ENCODE peak calls at places on chromosomes 4 and X, in ten cellular contexts. One of them, this sample, is unnamed. For H3K27me3 and H3K4me1, the result is how much of the 10 kb centered on the place peaks cover.

GRCh38 chr4:109434793-109435080 is 1.1 kb downstream of the SEC24B start:
- DNase-seq in stomach: no peak
- DNase-seq in tibial nerve: no peak
- DNase-seq in GM23248: peak
- DNase-seq in CD8-positive, alpha-beta memory T cell: no peak
- DNase-seq in Peyer's patch: no peak
- DNase-seq in ovary: no peak
- DNase-seq in testis: no peak
- DNase-seq in fibroblast of lung: no peak
- DNase-seq in tibial artery: no peak
- DNase-seq in this sample: no peak

GRCh38 chr4:43587746-43588145 is 695.2 kb downstream of the GRXCR1 start:
- DNase-seq in fibroblast of lung: no peak
- DNase-seq in Peyer's patch: no peak
- DNase-seq in ovary: no peak
- DNase-seq in tibial nerve: no peak
- DNase-seq in GM23248: no peak
- DNase-seq in stomach: no peak
- DNase-seq in testis: no peak
- DNase-seq in tibial artery: no peak
- DNase-seq in CD8-positive, alpha-beta memory T cell: no peak
- DNase-seq in this sample: no peak

GRCh38 chr4:7699040-7699439 is 240.6 kb downstream of the AFAP1 start:
- DNase-seq in fibroblast of lung: peak
- DNase-seq in testis: peak
- DNase-seq in Peyer's patch: no peak
- DNase-seq in ovary: peak
- DNase-seq in tibial artery: peak
- DNase-seq in stomach: no peak
- DNase-seq in GM23248: peak
- DNase-seq in tibial nerve: no peak
- DNase-seq in CD8-positive, alpha-beta memory T cell: no peak
- DNase-seq in this sample: no peak

GRCh38 chr4:45578874-45579273 is 545.0 kb downstream of the GABRG1 start:
- DNase-seq in ovary: no peak
- DNase-seq in tibial nerve: no peak
- DNase-seq in tibial artery: no peak
- DNase-seq in stomach: no peak
- DNase-seq in GM23248: no peak
- DNase-seq in CD8-positive, alpha-beta memory T cell: no peak
- DNase-seq in Peyer's patch: no peak
- DNase-seq in testis: no peak
- DNase-seq in fibroblast of lung: no peak
- DNase-seq in this sample: no peak

GRCh38 chrX:131729295-131729694 is 185.4 kb downstream of the OR13H1 start:
- DNase-seq in Peyer's patch: peak
- DNase-seq in GM23248: no peak
- DNase-seq in fibroblast of lung: no peak
- DNase-seq in stomach: peak
- DNase-seq in tibial nerve: no peak
- DNase-seq in CD8-positive, alpha-beta memory T cell: peak
- DNase-seq in ovary: peak
- DNase-seq in testis: peak
- DNase-seq in tibial artery: no peak
- DNase-seq in this sample: peak

GRCh38 chrX:2710496-2710895 is 19.4 kb downstream of the CD99 start:
- DNase-seq in testis: no peak
- DNase-seq in stomach: no peak
- DNase-seq in Peyer's patch: no peak
- DNase-seq in ovary: no peak
- DNase-seq in tibial artery: no peak
- DNase-seq in GM23248: peak
- DNase-seq in tibial nerve: no peak
- DNase-seq in CD8-positive, alpha-beta memory T cell: no peak
- DNase-seq in fibroblast of lung: no peak
- DNase-seq in this sample: no peak

GRCh38 chr4:145099653-145100052 is 1.5 kb downstream of the ABCE1 start:
- DNase-seq in tibial nerve: no peak
- DNase-seq in tibial artery: no peak
- DNase-seq in stomach: no peak
- DNase-seq in GM23248: peak
- DNase-seq in Peyer's patch: no peak
- DNase-seq in CD8-positive, alpha-beta memory T cell: no peak
- DNase-seq in fibroblast of lung: peak
- DNase-seq in testis: no peak
- DNase-seq in ovary: no peak
- DNase-seq in this sample: no peak

GRCh38 chr4:94814237-94814636 is 56.5 kb downstream of the BMPR1B start:
- DNase-seq in fibroblast of lung: peak
- DNase-seq in tibial nerve: no peak
- DNase-seq in testis: no peak
- DNase-seq in CD8-positive, alpha-beta memory T cell: no peak
- DNase-seq in ovary: no peak
- DNase-seq in stomach: no peak
- DNase-seq in Peyer's patch: no peak
- DNase-seq in tibial artery: no peak
- DNase-seq in GM23248: no peak
- DNase-seq in this sample: no peak

GRCh38 chrX:103254171-103254824 is 657 bp downstream of the TCEAL8 start:
- DNase-seq in tibial artery: peak
- DNase-seq in GM23248: peak
- DNase-seq in tibial nerve: peak
- DNase-seq in Peyer's patch: peak
- DNase-seq in testis: peak
- DNase-seq in ovary: peak
- DNase-seq in fibroblast of lung: peak
- DNase-seq in CD8-positive, alpha-beta memory T cell: peak
- DNase-seq in stomach: peak
- DNase-seq in this sample: no peak

GRCh38 chrX:2635366-2635765 is 55.7 kb upstream of the CD99 start:
- DNase-seq in tibial nerve: no peak
- DNase-seq in testis: no peak
- DNase-seq in stomach: no peak
- DNase-seq in GM23248: peak
- DNase-seq in CD8-positive, alpha-beta memory T cell: no peak
- DNase-seq in tibial artery: no peak
- DNase-seq in ovary: no peak
- DNase-seq in fibroblast of lung: no peak
- DNase-seq in Peyer's patch: no peak
- DNase-seq in this sample: no peak

GRCh38 chrX:37060999-37061398 is 52.8 kb downstream of the FAM47C start:
- DNase-seq in testis: no peak
- DNase-seq in Peyer's patch: no peak
- DNase-seq in tibial artery: no peak
- DNase-seq in fibroblast of lung: peak
- DNase-seq in GM23248: peak
- DNase-seq in CD8-positive, alpha-beta memory T cell: no peak
- DNase-seq in tibial nerve: no peak
- DNase-seq in stomach: no peak
- DNase-seq in ovary: no peak
- DNase-seq in this sample: no peak

GRCh38 chr4:121827851-121828250 is 4.2 kb upstream of the CCNA2 start:
- DNase-seq in ovary: no peak
- DNase-seq in fibroblast of lung: peak
- DNase-seq in testis: no peak
- DNase-seq in tibial nerve: no peak
- DNase-seq in CD8-positive, alpha-beta memory T cell: no peak
- DNase-seq in GM23248: peak
- DNase-seq in stomach: no peak
- DNase-seq in tibial artery: no peak
- DNase-seq in Peyer's patch: no peak
- DNase-seq in this sample: no peak

GRCh38 chrX:35285289-35285962 is 342.8 kb downstream of the FAM47B start:
- DNase-seq in tibial artery: no peak
- DNase-seq in ovary: no peak
- DNase-seq in CD8-positive, alpha-beta memory T cell: no peak
- DNase-seq in Peyer's patch: no peak
- DNase-seq in tibial nerve: no peak
- DNase-seq in fibroblast of lung: no peak
- DNase-seq in testis: no peak
- DNase-seq in GM23248: no peak
- DNase-seq in stomach: no peak
- DNase-seq in this sample: no peak

GRCh38 chr4:3045500-3045850 is 28.9 kb downstream of the HTT-AS start:
- DNase-seq in stomach: peak
- DNase-seq in tibial artery: peak
- DNase-seq in GM23248: peak
- DNase-seq in ovary: no peak
- DNase-seq in fibroblast of lung: peak
- DNase-seq in testis: no peak
- DNase-seq in tibial nerve: no peak
- DNase-seq in CD8-positive, alpha-beta memory T cell: peak
- DNase-seq in Peyer's patch: peak
- DNase-seq in this sample: peak

GRCh38 chr4:1410491-1411325 is 4.5 kb upstream of the NKX1-1 start:
- DNase-seq in tibial artery: no peak
- DNase-seq in tibial nerve: no peak
- DNase-seq in stomach: peak
- DNase-seq in ovary: peak
- DNase-seq in Peyer's patch: peak
- DNase-seq in CD8-positive, alpha-beta memory T cell: peak
- DNase-seq in fibroblast of lung: peak
- DNase-seq in GM23248: peak
- DNase-seq in testis: peak
- DNase-seq in this sample: no peak
- H3K27me3 ChIP-seq in tibial artery: under half
- H3K27me3 ChIP-seq in tibial nerve: half or more
- H3K27me3 ChIP-seq in stomach: half or more
- H3K27me3 ChIP-seq in ovary: under half
- H3K27me3 ChIP-seq in Peyer's patch: half or more
- H3K27me3 ChIP-seq in CD8-positive, alpha-beta memory T cell: under half
- H3K27me3 ChIP-seq in fibroblast of lung: under half
- H3K27me3 ChIP-seq in GM23248: under half
- H3K27me3 ChIP-seq in testis: under half
- H3K27me3 ChIP-seq in this sample: half or more

DNA sequence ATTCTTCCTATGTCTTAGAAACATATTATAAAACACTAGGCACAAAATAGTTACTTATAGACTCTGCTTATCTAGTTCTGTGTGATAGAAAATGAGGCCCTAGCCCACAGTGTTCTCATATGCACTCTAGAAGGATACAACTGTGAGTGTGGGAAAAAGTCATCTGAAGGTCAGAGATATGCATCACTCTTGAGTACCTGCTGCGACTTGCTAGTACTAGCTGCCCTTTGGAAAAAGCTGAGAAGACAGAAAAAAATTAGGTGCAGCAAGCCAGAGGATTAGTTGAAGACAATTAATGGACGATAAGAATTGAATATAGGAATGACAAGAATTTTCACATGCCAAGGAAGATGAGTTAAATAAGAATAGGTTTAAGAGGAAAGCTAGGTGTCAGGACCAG is 61.3 kb downstream of the MTHFD2L start:
- DNase-seq in tibial nerve: no peak
- DNase-seq in Peyer's patch: no peak
- DNase-seq in GM23248: no peak
- DNase-seq in ovary: no peak
- DNase-seq in fibroblast of lung: no peak
- DNase-seq in testis: no peak
- DNase-seq in tibial artery: no peak
- DNase-seq in CD8-positive, alpha-beta memory T cell: no peak
- DNase-seq in stomach: no peak
- DNase-seq in this sample: no peak
- H3K4me1 ChIP-seq in tibial nerve: under half
- H3K4me1 ChIP-seq in Peyer's patch: under half
- H3K4me1 ChIP-seq in GM23248: under half
- H3K4me1 ChIP-seq in ovary: under half
- H3K4me1 ChIP-seq in fibroblast of lung: under half
- H3K4me1 ChIP-seq in testis: under half
- H3K4me1 ChIP-seq in tibial artery: under half
- H3K4me1 ChIP-seq in CD8-positive, alpha-beta memory T cell: under half
- H3K4me1 ChIP-seq in stomach: under half
- H3K4me1 ChIP-seq in this sample: under half

DNA sequence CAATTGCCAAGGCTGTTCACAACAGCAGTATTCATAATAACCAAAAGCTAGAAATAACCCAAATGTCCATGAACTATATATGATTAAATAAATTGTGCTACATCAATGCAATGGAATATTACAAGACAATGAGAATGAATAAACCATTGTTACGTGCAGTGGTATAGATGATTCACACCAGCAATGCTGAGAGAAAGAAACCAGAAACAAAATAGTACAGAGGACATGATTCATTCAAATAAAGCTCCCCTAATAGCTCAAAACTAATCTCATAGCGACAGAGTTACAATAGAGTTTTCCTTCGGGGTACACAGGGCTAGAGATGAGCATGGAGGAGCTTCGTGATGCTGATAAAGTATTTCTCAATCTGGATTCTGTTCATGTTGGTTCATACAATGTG is 148.1 kb upstream of the SPANXN1 start:
- DNase-seq in CD8-positive, alpha-beta memory T cell: no peak
- DNase-seq in testis: no peak
- DNase-seq in tibial nerve: no peak
- DNase-seq in ovary: no peak
- DNase-seq in tibial artery: no peak
- DNase-seq in Peyer's patch: no peak
- DNase-seq in fibroblast of lung: no peak
- DNase-seq in GM23248: no peak
- DNase-seq in stomach: no peak
- DNase-seq in this sample: no peak
- H3K27me3 ChIP-seq in CD8-positive, alpha-beta memory T cell: under half
- H3K27me3 ChIP-seq in testis: under half
- H3K27me3 ChIP-seq in tibial nerve: under half
- H3K27me3 ChIP-seq in ovary: under half
- H3K27me3 ChIP-seq in tibial artery: under half
- H3K27me3 ChIP-seq in Peyer's patch: under half
- H3K27me3 ChIP-seq in fibroblast of lung: under half
- H3K27me3 ChIP-seq in GM23248: under half
- H3K27me3 ChIP-seq in stomach: under half
- H3K27me3 ChIP-seq in this sample: under half

GRCh38 chr4:188435381-188435780 is 296.1 kb downstream of the TRIML1 start:
- DNase-seq in tibial nerve: no peak
- DNase-seq in stomach: no peak
- DNase-seq in ovary: no peak
- DNase-seq in Peyer's patch: no peak
- DNase-seq in CD8-positive, alpha-beta memory T cell: no peak
- DNase-seq in testis: no peak
- DNase-seq in fibroblast of lung: no peak
- DNase-seq in tibial artery: no peak
- DNase-seq in GM23248: peak
- DNase-seq in this sample: no peak

GRCh38 chr4:188444500-188444899 is 305.3 kb downstream of the TRIML1 start:
- DNase-seq in stomach: no peak
- DNase-seq in tibial nerve: no peak
- DNase-seq in ovary: no peak
- DNase-seq in GM23248: no peak
- DNase-seq in Peyer's patch: no peak
- DNase-seq in CD8-positive, alpha-beta memory T cell: no peak
- DNase-seq in fibroblast of lung: no peak
- DNase-seq in testis: no peak
- DNase-seq in tibial artery: no peak
- DNase-seq in this sample: no peak

GRCh38 chr4:188434686-188435085 is 295.4 kb downstream of the TRIML1 start:
- DNase-seq in tibial nerve: no peak
- DNase-seq in GM23248: no peak
- DNase-seq in CD8-positive, alpha-beta memory T cell: no peak
- DNase-seq in Peyer's patch: no peak
- DNase-seq in testis: no peak
- DNase-seq in stomach: no peak
- DNase-seq in ovary: no peak
- DNase-seq in fibroblast of lung: no peak
- DNase-seq in tibial artery: no peak
- DNase-seq in this sample: no peak

GRCh38 chr4:188437535-188437934 is 298.3 kb downstream of the TRIML1 start:
- DNase-seq in GM23248: no peak
- DNase-seq in stomach: no peak
- DNase-seq in Peyer's patch: no peak
- DNase-seq in testis: no peak
- DNase-seq in tibial artery: no peak
- DNase-seq in CD8-positive, alpha-beta memory T cell: no peak
- DNase-seq in tibial nerve: no peak
- DNase-seq in fibroblast of lung: no peak
- DNase-seq in ovary: no peak
- DNase-seq in this sample: no peak

GRCh38 chr4:188439641-188440311 is 300.5 kb downstream of the TRIML1 start:
- DNase-seq in fibroblast of lung: peak
- DNase-seq in CD8-positive, alpha-beta memory T cell: no peak
- DNase-seq in testis: no peak
- DNase-seq in tibial artery: no peak
- DNase-seq in Peyer's patch: no peak
- DNase-seq in tibial nerve: no peak
- DNase-seq in stomach: peak
- DNase-seq in ovary: no peak
- DNase-seq in GM23248: peak
- DNase-seq in this sample: no peak
- H3K4me1 ChIP-seq in fibroblast of lung: under half
- H3K4me1 ChIP-seq in CD8-positive, alpha-beta memory T cell: under half
- H3K4me1 ChIP-seq in testis: under half
- H3K4me1 ChIP-seq in tibial artery: under half
- H3K4me1 ChIP-seq in Peyer's patch: under half
- H3K4me1 ChIP-seq in tibial nerve: under half
- H3K4me1 ChIP-seq in stomach: under half
- H3K4me1 ChIP-seq in ovary: under half
- H3K4me1 ChIP-seq in GM23248: under half
- H3K4me1 ChIP-seq in this sample: under half

This sample was measured in effector memory CD4-positive, alpha-beta T cell.